ENCODE peak calls at places on chromosomes 13 and 19, in six cellular contexts. A, Q, Y, H, M and L are unnamed samples.

GRCh38 chr13:77565635-77566034 is 30.1 kb downstream of the SCEL start:
- DNase-seq in Q (no peak), M (peak; percentile 39), H (peak; percentile 39), Y (peak; percentile 11), A (no peak), L (peak; percentile 14)

GRCh38 chr19:29670255-29670654 is 5.0 kb downstream of the PLEKHF1 start:
- DNase-seq in Y (no peak), A (no peak), H (no peak), M (no peak), Q (no peak), L (no peak)

GRCh38 chr13:23979361-23980159 is 82.3 kb upstream of the C1QTNF9B start:
- DNase-seq in Q (peak; percentile 42), H (peak; percentile 81), M (no peak), Y (peak; percentile 65), A (peak; percentile 2), L (peak; percentile 63)

GRCh38 chr13:29573190-29573589 is 22.3 kb downstream of the SLC7A1 start:
- DNase-seq in H (no peak), Q (peak; percentile 72), M (peak; percentile 23), Y (peak; percentile 13), A (no peak), L (no peak)

GRCh38 chr13:49731766-49732165 is 40.5 kb upstream of the EBPL start:
- DNase-seq in H (no peak), M (no peak), Y (peak; percentile 54), A (no peak), Q (no peak), L (peak; percentile 36)

GRCh38 chr13:30616927-30617314 is 799 bp upstream of the USPL1 start:
- DNase-seq in M (peak; percentile 82), Y (peak; percentile 93), H (peak; percentile 87), Q (peak; percentile 84), A (peak; percentile 30), L (peak; percentile 86)

GRCh38 chr13:71758823-71759222 is 108.2 kb downstream of the DACH1 start:
- DNase-seq in Q (no peak), M (no peak), H (no peak), Y (no peak), A (no peak), L (no peak)

GRCh38 chr13:32211788-32212187 is 103.4 kb downstream of the ZAR1L start:
- DNase-seq in Q (no peak), Y (peak; percentile 86), A (no peak), H (no peak), M (no peak), L (peak; percentile 27)

GRCh38 chr13:110137677-110138008 is 169.3 kb downstream of the COL4A1 start:
- DNase-seq in H (peak; percentile 43), Y (no peak), Q (peak; percentile 18), M (peak; percentile 10), A (no peak), L (no peak)

GRCh38 chr19:48391100-48392005 is at the start of gene KDELR1:
- DNase-seq in M (peak; percentile 72), A (peak; percentile 67), Y (peak; percentile 64), Q (peak; percentile 70), H (peak; percentile 84), L (no peak)

GRCh38 chr13:24502567-24503375 is 9.8 kb downstream of the PARP4 start:
- DNase-seq in H (peak; percentile 62), Q (no peak), Y (peak; percentile 36), M (no peak), A (no peak), L (peak; percentile 23)

GRCh38 chr13:35874704-35875103 is 256.5 kb downstream of the DCLK1 start:
- DNase-seq in H (no peak), Q (peak; percentile 69), Y (no peak), A (no peak), M (no peak), L (no peak)

GRCh38 chr13:42685762-42686560 is 95.4 kb upstream of the FAM216B start:
- DNase-seq in Q (no peak), M (no peak), Y (no peak), A (no peak), H (no peak), L (no peak)

GRCh38 chr13:98447881-98448641 is 128.8 kb downstream of the STK24 start:
- DNase-seq in M (peak; percentile 70), Q (no peak), H (peak; percentile 90), Y (peak; percentile 23), A (no peak), L (no peak)

GRCh38 chr13:61913183-61913582 is 497.5 kb upstream of the PCDH20 start:
- DNase-seq in M (no peak), H (no peak), Q (no peak), Y (no peak), A (no peak), L (no peak)

GRCh38 chr19:45253396-45254027 is 2.4 kb downstream of the MARK4 start:
- DNase-seq in Q (no peak), H (no peak), Y (peak; percentile 21), M (no peak), A (no peak), L (no peak)